ENCODE peak calls at places on chromosomes 5 and 9, in six cellular contexts. R is PC-3, F is K562, J is fibroblast of lung, W is GM23248, U is A549. X is an unnamed sample.
A peak's percentile ranks its signal among the peaks of the same experiment; 100 is the strongest.

GRCh38 chr5:134103998-134104612 is 10.4 kb upstream of the TCF7 start:
- DNase-seq in R (no peak), F (no peak), J (no peak), W (no peak), U (no peak), X (no peak)

GRCh38 chr5:37721447-37721871 is 118.4 kb downstream of the GDNF start:
- DNase-seq in R (no peak), F (no peak), J (peak; percentile 65), W (peak; percentile 24), U (no peak), X (no peak)

GRCh38 chr9:137372693-137373610 is 50.0 kb downstream of the EXD3 start:
- DNase-seq in R (no peak), F (no peak), J (no peak), W (no peak), U (no peak), X (no peak)

GRCh38 chr9:113599647-113600476 is 136.3 kb downstream of the RGS3 start:
- DNase-seq in R (no peak), F (no peak), J (peak; percentile 95), W (peak; percentile 88), U (no peak), X (peak; percentile 85)

GRCh38 chr9:136645903-136646754 is 16.6 kb upstream of the EGFL7 start:
- DNase-seq in R (no peak), F (peak; percentile 91), J (no peak), W (no peak), U (no peak), X (peak; percentile 74)

GRCh38 chr9:6247266-6247665 is 31.7 kb downstream of the IL33 start:
- DNase-seq in R (peak; percentile 69), F (no peak), J (peak; percentile 18), W (peak; percentile 46), U (no peak), X (no peak)

GRCh38 chr9:15304620-15305019 is 2.4 kb downstream of the TTC39B start:
- DNase-seq in R (no peak), F (no peak), J (no peak), W (no peak), U (no peak), X (no peak)

GRCh38 chr9:68629042-68629441 is 76.0 kb upstream of the PIP5K1B start:
- DNase-seq in R (no peak), F (peak; percentile 59), J (no peak), W (no peak), U (no peak), X (no peak)

GRCh38 chr5:125149503-125149902 is 403.1 kb upstream of the ZNF608 start:
- DNase-seq in R (no peak), F (no peak), J (no peak), W (no peak), U (no peak), X (no peak)

GRCh38 chr9:80449513-80449912 is 877.7 kb downstream of the TLE4 start:
- DNase-seq in R (no peak), F (no peak), J (no peak), W (no peak), U (no peak), X (no peak)

GRCh38 chr9:72589684-72590555 is 68.5 kb downstream of the TMC1 start:
- DNase-seq in R (no peak), F (no peak), J (peak; percentile 64), W (peak; percentile 21), U (no peak), X (peak; percentile 4)

GRCh38 chr9:1804128-1804865 is 210.8 kb upstream of the SMARCA2 start:
- DNase-seq in R (no peak), F (no peak), J (no peak), W (no peak), U (no peak), X (no peak)

GRCh38 chr5:61371474-61371873 is 39.4 kb downstream of the ZSWIM6 start:
- DNase-seq in R (no peak), F (no peak), J (no peak), W (no peak), U (no peak), X (no peak)

GRCh38 chr5:138230261-138230660 is 17.1 kb upstream of the CDC23 start:
- DNase-seq in R (no peak), F (peak; percentile 16), J (peak; percentile 48), W (peak; percentile 73), U (peak; percentile 33), X (no peak)

GRCh38 chr5:154626876-154627552 is 128.2 kb upstream of the LARP1 start:
- DNase-seq in R (no peak), F (no peak), J (no peak), W (no peak), U (no peak), X (no peak)

GRCh38 chr9:31394040-31394473 is 990.4 kb upstream of the ACO1 start:
- DNase-seq in R (no peak), F (no peak), J (peak; percentile 17), W (no peak), U (no peak), X (no peak)

GRCh38 chr5:16685069-16685468 is 68.3 kb upstream of the RETREG1 start:
- DNase-seq in R (no peak), F (no peak), J (no peak), W (no peak), U (no peak), X (no peak)

GRCh38 chr5:65334077-65334476 is 147.6 kb downstream of the ADAMTS6 start:
- DNase-seq in R (no peak), F (no peak), J (peak; percentile 50), W (no peak), U (no peak), X (no peak)

GRCh38 chr5:30069441-30070263 is 1123.8 kb upstream of the CDH6 start:
- DNase-seq in R (no peak), F (no peak), J (no peak), W (no peak), U (no peak), X (no peak)

GRCh38 chr9:134323741-134324358 is 2.4 kb upstream of the RXRA start:
- DNase-seq in R (no peak), F (peak; percentile 56), J (peak; percentile 75), W (peak; percentile 73), U (no peak), X (no peak)

GRCh38 chr5:53031695-53032096 is 42.5 kb downstream of the ITGA2 start:
- DNase-seq in R (peak; percentile 55), F (no peak), J (peak; percentile 95), W (peak; percentile 73), U (peak; percentile 82), X (no peak)

GRCh38 chr9:69674741-69675438 is 2.7 kb upstream of the APBA1 start:
- DNase-seq in R (peak; percentile 53), F (no peak), J (peak; percentile 94), W (peak; percentile 90), U (no peak), X (no peak)

GRCh38 chr9:127789179-127789578 is 3.3 kb downstream of the CDK9 start:
- DNase-seq in R (no peak), F (no peak), J (no peak), W (no peak), U (no peak), X (no peak)
- H3K4me2 ChIP-seq in R (no peak overlapping the region), F (no peak overlapping the region), J (no peak overlapping the region), W (no peak overlapping the region), U (no peak overlapping the region), X (no peak overlapping the region)

GRCh38 chr9:114930063-114930812 is at the start of gene TNFSF8:
- DNase-seq in R (no peak), F (no peak), J (no peak), W (no peak), U (no peak), X (no peak)
- H3K4me2 ChIP-seq in R (no peak within 1 kb of the TSS), F (no peak within 1 kb of the TSS), J (no peak within 1 kb of the TSS), W (no peak within 1 kb of the TSS), U (no peak within 1 kb of the TSS), X (no peak within 1 kb of the TSS)

GRCh38 chr5:157890825-157891587 is 32.1 kb upstream of the CLINT1 start:
- DNase-seq in R (no peak), F (peak; percentile 13), J (no peak), W (no peak), U (peak; percentile 29), X (no peak)
- H3K4me2 ChIP-seq in R (no peak overlapping the region), F (no peak overlapping the region), J (no peak overlapping the region), W (no peak overlapping the region), U (no peak overlapping the region), X (no peak overlapping the region)

DNA sequence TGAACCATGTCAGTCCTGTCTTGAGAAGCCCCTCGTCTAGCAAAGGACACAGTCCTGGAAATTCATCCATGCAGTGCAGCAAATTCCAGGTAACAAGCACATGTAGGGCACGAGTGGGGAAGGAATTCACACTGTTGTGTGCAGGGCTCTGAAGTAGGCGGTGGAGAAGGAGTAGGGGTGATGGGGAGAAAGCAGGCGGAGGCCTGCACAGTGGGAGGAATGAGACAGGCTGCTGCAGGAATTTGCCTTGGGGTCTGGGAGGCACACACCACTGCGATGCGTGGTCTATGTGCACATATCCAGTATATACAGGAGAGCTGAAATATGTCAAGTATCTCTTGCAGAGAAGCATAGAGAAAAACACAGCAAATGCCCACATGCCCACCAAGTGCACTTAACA is 249.2 kb upstream of the IRX2 start:
- DNase-seq in R (no peak), F (no peak), J (no peak), W (no peak), U (no peak), X (no peak)
- H3K4me2 ChIP-seq in R (no peak overlapping the region), F (no peak overlapping the region), J (no peak overlapping the region), W (no peak overlapping the region), U (no peak overlapping the region), X (no peak overlapping the region)

GRCh38 chr9:92654481-92655301 is 15.2 kb downstream of the IPPK start:
- DNase-seq in R (peak; percentile 22), F (no peak), J (no peak), W (peak; percentile 79), U (no peak), X (no peak)
- H3K4me2 ChIP-seq in R (no peak overlapping the region), F (no peak overlapping the region), J (no peak overlapping the region), W (no peak overlapping the region), U (no peak overlapping the region), X (no peak overlapping the region)

DNA sequence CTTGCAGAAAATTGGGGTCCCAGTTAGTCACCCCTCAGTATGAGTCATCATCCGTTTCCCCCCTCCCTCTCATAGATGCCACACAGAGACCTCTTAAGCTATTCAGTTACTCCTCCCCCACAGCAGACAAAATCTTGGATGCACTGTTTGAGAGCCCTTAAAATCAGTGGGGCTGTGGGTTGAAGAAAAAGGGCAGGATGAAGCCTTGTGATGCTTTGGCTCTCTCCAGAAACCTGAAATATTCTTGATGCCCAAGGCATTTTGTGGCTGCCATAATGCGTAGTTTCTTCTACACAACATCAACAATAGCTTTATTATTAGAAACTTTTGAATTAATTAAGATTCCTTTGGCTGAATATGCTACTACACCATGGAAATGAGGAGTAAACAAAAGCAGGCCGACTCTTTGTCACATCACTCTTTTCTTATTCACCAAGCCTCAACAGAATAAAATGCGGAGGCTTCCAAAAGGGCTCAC is 133.8 kb downstream of the MRPS30 start:
- DNase-seq in R (no peak), F (no peak), J (no peak), W (peak; percentile 16), U (no peak), X (peak; percentile 27)
- H3K4me2 ChIP-seq in R (no peak overlapping the region), F (no peak overlapping the region), J (no peak overlapping the region), W (peak overlapping the region; percentile 40), U (peak overlapping the region; percentile 39), X (peak overlapping the region; percentile 25)

GRCh38 chr5:35129921-35130485 is 82.3 kb upstream of the AGXT2 start:
- DNase-seq in R (peak; percentile 94), F (no peak), J (peak; percentile 93), W (peak; percentile 68), U (no peak), X (no peak)
- H3K4me2 ChIP-seq in R (peak overlapping the region; percentile 74), F (no peak overlapping the region), J (peak overlapping the region; percentile 28), W (peak overlapping the region; percentile 68), U (no peak overlapping the region), X (no peak overlapping the region)